ENCODE peak calls at places on chromosomes 13 and 19, in seven cellular contexts. Q is cardiac fibroblast, A is BE2C, Z is AG04449, P is endothelial cell of umbilical vein, T is IMR-90, E is choroid plexus epithelial cell. F is an unnamed sample.

GRCh38 chr13:98576215-98576945 is 527 bp downstream of the STK24 start:
- DNase-seq in E (no peak), A (peak), Z (no peak), T (no peak), P (peak), Q (peak), F (no peak)

GRCh38 chr13:43405457-43405856 is 381.3 kb downstream of the ENOX1 start:
- DNase-seq in E (peak), Z (peak), Q (peak), P (no peak), T (peak), A (no peak), F (no peak)

GRCh38 chr13:114078501-114079451 is 53.6 kb downstream of the RASA3 start:
- DNase-seq in Q (peak), Z (no peak), A (no peak), T (peak), E (peak), P (no peak), F (no peak)

GRCh38 chr19:9709305-9709704 is 34.4 kb upstream of the ZNF562 start:
- DNase-seq in Q (no peak), A (no peak), Z (no peak), E (no peak), T (no peak), P (no peak), F (no peak)

GRCh38 chr13:112732679-112733078 is 42.8 kb downstream of the ATP11A start:
- DNase-seq in E (no peak), A (no peak), P (no peak), Q (no peak), Z (no peak), T (no peak), F (no peak)

GRCh38 chr13:113548171-113548641 is 36.3 kb upstream of the TFDP1 start:
- DNase-seq in P (no peak), A (no peak), E (peak), T (no peak), Q (peak), Z (no peak), F (no peak)

GRCh38 chr13:23673354-23673753 is 103.1 kb downstream of the TNFRSF19 start:
- DNase-seq in Q (peak), T (peak), A (no peak), P (no peak), Z (peak), E (peak), F (no peak)

GRCh38 chr19:31110331-31110730 is 238.9 kb downstream of the TSHZ3 start:
- DNase-seq in A (no peak), E (peak), T (peak), P (no peak), Q (peak), Z (no peak), F (no peak)

GRCh38 chr13:46015374-46015773 is 37.2 kb downstream of the ZC3H13 start:
- DNase-seq in A (no peak), Q (no peak), P (no peak), Z (no peak), E (no peak), T (no peak), F (no peak)

GRCh38 chr13:111573362-111573761 is 252.9 kb downstream of the TEX29 start:
- DNase-seq in A (no peak), E (no peak), Q (no peak), Z (no peak), T (no peak), P (no peak), F (no peak)

GRCh38 chr19:24074720-24075119 is 12.3 kb upstream of the ZNF254 start:
- DNase-seq in A (no peak), E (peak), T (peak), P (no peak), Z (no peak), Q (peak), F (no peak)

GRCh38 chr13:114119196-114119595 is 13.2 kb downstream of the RASA3 start:
- DNase-seq in T (peak), Z (no peak), E (peak), P (peak), A (no peak), Q (peak), F (no peak)

GRCh38 chr19:16573925-16574324 is 1.7 kb upstream of the SLC35E1 start:
- DNase-seq in Q (no peak), P (no peak), Z (no peak), A (no peak), E (no peak), T (no peak), F (no peak)

GRCh38 chr19:16573296-16573695 is 1.1 kb upstream of the SLC35E1 start:
- DNase-seq in Q (no peak), A (no peak), P (no peak), E (no peak), T (no peak), Z (no peak), F (no peak)

GRCh38 chr19:16571689-16572331 is 405 bp downstream of the SLC35E1 start:
- DNase-seq in T (peak), Z (no peak), A (peak), Q (no peak), E (peak), P (peak), F (peak)

GRCh38 chr19:16571283-16571682 is 932 bp downstream of the SLC35E1 start:
- DNase-seq in E (peak), T (peak), Z (no peak), P (peak), A (no peak), Q (peak), F (no peak)

GRCh38 chr19:16572332-16573211 is at the start of gene SLC35E1:
- DNase-seq in Z (peak), P (peak), A (peak), E (peak), T (peak), Q (peak), F (peak)
- TF ChIP-seq CTCF in Z (no peak), P (no peak), A (no peak), E (no peak), T (no peak), Q (no peak), F (no peak)

GRCh38 chr19:55340784-55341147 is 1.1 kb downstream of the KMT5C start:
- DNase-seq in Q (no peak), A (peak), P (peak), Z (no peak), T (no peak), E (no peak), F (no peak)

GRCh38 chr19:55340144-55340783 is 588 bp downstream of the KMT5C start:
- DNase-seq in P (no peak), E (no peak), A (no peak), Q (no peak), T (no peak), Z (no peak), F (no peak)

GRCh38 chr19:55341191-55342043 is 1.7 kb downstream of the KMT5C start:
- DNase-seq in Z (no peak), P (peak), T (peak), A (peak), E (peak), Q (peak), F (peak)

GRCh38 chr19:55342044-55342531 is 2.4 kb downstream of the KMT5C start:
- DNase-seq in P (no peak), E (no peak), A (no peak), Q (no peak), T (no peak), Z (no peak), F (no peak)

DNA sequence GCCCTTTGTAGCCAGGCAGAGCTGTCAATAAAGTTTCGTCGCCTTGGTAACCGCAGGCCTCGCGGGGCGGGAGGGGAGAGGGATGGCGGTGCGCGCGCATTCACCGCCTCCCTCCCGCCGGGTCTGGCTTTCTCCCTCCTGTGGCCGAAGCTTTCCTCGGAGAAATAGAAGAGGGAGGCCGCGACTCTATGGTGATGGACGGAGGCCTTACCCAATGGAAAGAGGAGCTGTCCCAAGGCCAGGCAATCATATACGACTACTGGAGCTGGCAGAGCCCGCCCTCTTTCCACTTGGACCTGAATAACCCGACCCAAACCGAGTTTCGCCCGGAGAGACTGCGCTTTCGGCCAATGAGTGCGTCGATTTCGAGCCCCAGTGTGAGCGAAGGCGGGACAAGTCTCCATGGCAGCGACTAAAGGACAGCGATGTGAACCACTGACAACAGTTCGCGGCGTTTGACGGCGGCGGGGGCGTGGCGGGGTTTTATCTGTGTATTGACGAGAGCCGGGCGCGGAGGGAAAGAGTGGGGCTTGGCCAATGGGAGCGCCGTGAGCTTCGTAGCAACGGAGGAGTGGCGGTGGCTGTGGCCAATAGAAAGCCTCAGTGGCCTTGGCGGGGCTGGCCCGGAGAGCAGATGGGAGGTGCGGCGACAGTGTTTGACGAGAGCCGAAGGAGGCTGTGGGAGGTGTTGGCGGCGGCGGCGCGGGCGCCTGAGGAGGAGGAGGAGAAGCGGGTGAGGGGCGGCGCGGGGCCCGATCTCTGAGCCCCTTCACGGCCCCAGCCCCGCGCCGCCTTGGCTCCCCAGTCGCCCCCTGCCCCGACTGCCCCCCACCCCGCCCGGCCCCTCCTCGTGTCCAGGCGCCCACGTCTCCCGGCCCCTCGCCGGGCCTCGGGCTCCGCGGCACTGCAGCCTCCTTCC is at the start of gene KMT5C:
- DNase-seq in E (peak), T (peak), A (peak), Q (peak), Z (peak), P (peak), F (peak)
- TF ChIP-seq CTCF in E (peak), T (peak), A (peak), Q (peak), Z (peak), P (peak), F (no peak)

GRCh38 chr13:27353166-27353583 is 71.2 kb upstream of the GTF3A start:
- DNase-seq in E (peak), P (no peak), Z (no peak), A (no peak), Q (peak), T (peak), F (peak)

GRCh38 chr13:27355894-27356293 is 68.5 kb upstream of the GTF3A start:
- DNase-seq in T (no peak), P (no peak), Q (no peak), A (no peak), E (no peak), Z (no peak), F (no peak)

GRCh38 chr13:27353653-27354052 is 70.8 kb upstream of the GTF3A start:
- DNase-seq in Z (no peak), T (no peak), Q (no peak), P (no peak), E (no peak), A (no peak), F (no peak)

GRCh38 chr13:27352698-27353097 is 71.7 kb upstream of the GTF3A start:
- DNase-seq in A (no peak), Q (no peak), Z (no peak), E (no peak), T (peak), P (no peak), F (no peak)

DNA sequence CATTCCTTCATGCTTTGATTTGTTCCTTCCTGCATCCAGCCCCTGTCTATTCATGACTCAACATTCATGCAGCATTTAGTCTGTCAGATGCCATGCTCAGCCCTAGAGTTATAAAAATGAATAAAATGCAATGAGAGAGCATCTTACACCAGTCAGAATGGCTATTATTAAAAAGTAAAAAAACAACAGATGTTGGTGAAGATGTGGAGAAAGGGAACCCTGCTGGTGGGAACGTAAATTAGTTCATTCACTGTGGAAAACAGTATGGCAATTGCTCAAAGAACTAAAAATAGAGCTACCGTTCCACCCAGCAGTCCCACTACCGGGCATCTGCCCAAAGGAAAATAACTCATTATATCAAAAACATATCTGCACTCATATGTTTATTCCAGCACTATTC is 70.0 kb upstream of the GTF3A start:
- DNase-seq in A (no peak), Q (peak), E (peak), Z (no peak), P (no peak), T (peak), F (no peak)
- TF ChIP-seq CTCF in A (no peak), Q (no peak), E (peak), Z (peak), P (no peak), T (peak), F (no peak)

GRCh38 chr13:66835040-66835628 is 395.0 kb downstream of the PCDH9 start:
- DNase-seq in P (peak), E (peak), Z (no peak), T (peak), A (peak), Q (peak), F (no peak)
- TF ChIP-seq CTCF in P (no peak), E (no peak), Z (no peak), T (no peak), A (peak), Q (no peak), F (no peak)

GRCh38 chr19:17794412-17794730 is 567 bp upstream of the B3GNT3 start:
- DNase-seq in P (no peak), A (no peak), Q (no peak), T (no peak), E (no peak), Z (no peak), F (no peak)
- TF ChIP-seq CTCF in P (no peak), A (no peak), Q (no peak), T (no peak), E (no peak), Z (no peak), F (no peak)

GRCh38 chr19:32421589-32422361 is 16.2 kb downstream of the DPY19L3 start:
- DNase-seq in Q (no peak), Z (no peak), E (peak), P (peak), T (no peak), A (no peak), F (no peak)

GRCh38 chr19:32418155-32418554 is 12.6 kb downstream of the DPY19L3 start:
- DNase-seq in Q (no peak), A (no peak), T (no peak), E (no peak), P (no peak), Z (no peak), F (no peak)

GRCh38 chr19:32416749-32417469 is 11.3 kb downstream of the DPY19L3 start:
- DNase-seq in Q (peak), A (no peak), Z (no peak), T (peak), E (no peak), P (no peak), F (no peak)

GRCh38 chr19:32422435-32422834 is 16.9 kb downstream of the DPY19L3 start:
- DNase-seq in T (no peak), A (no peak), Z (no peak), Q (no peak), P (no peak), E (no peak), F (no peak)
- TF ChIP-seq CTCF in T (no peak), A (no peak), Z (no peak), Q (no peak), P (no peak), E (no peak), F (no peak)

F was measured in GM10248.